ENCODE peak calls at places on chromosome 6, in ten cellular contexts. One of them, this sample, is unnamed.

GRCh38 chr6:18990313-18990978 is 603.3 kb downstream of the RNF144B start:
- DNase-seq in SK-N-SH: peak
- DNase-seq in CD4-positive, alpha-beta T cell: peak
- DNase-seq in CD8-positive, alpha-beta T cell: no peak
- DNase-seq in colonic mucosa: peak
- DNase-seq in WTC11: peak
- DNase-seq in fibroblast of mammary gland: peak
- DNase-seq in right atrium auricular region: peak
- DNase-seq in coronary artery: no peak
- DNase-seq in left ventricle myocardium inferior: peak
- DNase-seq in this sample: no peak

GRCh38 chr6:137297887-137298286 is 78.7 kb upstream of the IFNGR1 start:
- DNase-seq in SK-N-SH: no peak
- DNase-seq in CD4-positive, alpha-beta T cell: no peak
- DNase-seq in CD8-positive, alpha-beta T cell: no peak
- DNase-seq in colonic mucosa: no peak
- DNase-seq in WTC11: peak
- DNase-seq in fibroblast of mammary gland: peak
- DNase-seq in right atrium auricular region: no peak
- DNase-seq in coronary artery: no peak
- DNase-seq in left ventricle myocardium inferior: no peak
- DNase-seq in this sample: no peak

GRCh38 chr6:710601-711571 is 17.9 kb upstream of the EXOC2 start:
- DNase-seq in SK-N-SH: peak
- DNase-seq in CD4-positive, alpha-beta T cell: peak
- DNase-seq in CD8-positive, alpha-beta T cell: peak
- DNase-seq in colonic mucosa: peak
- DNase-seq in WTC11: peak
- DNase-seq in fibroblast of mammary gland: peak
- DNase-seq in right atrium auricular region: no peak
- DNase-seq in coronary artery: peak
- DNase-seq in left ventricle myocardium inferior: peak
- DNase-seq in this sample: peak

GRCh38 chr6:165231581-165232276 is 77.7 kb downstream of the C6orf118 start:
- DNase-seq in SK-N-SH: peak
- DNase-seq in CD4-positive, alpha-beta T cell: no peak
- DNase-seq in CD8-positive, alpha-beta T cell: no peak
- DNase-seq in colonic mucosa: no peak
- DNase-seq in WTC11: peak
- DNase-seq in fibroblast of mammary gland: peak
- DNase-seq in right atrium auricular region: no peak
- DNase-seq in coronary artery: no peak
- DNase-seq in left ventricle myocardium inferior: no peak
- DNase-seq in this sample: no peak

GRCh38 chr6:158086054-158086705 is 81.9 kb downstream of the SERAC1 start:
- DNase-seq in SK-N-SH: no peak
- DNase-seq in CD4-positive, alpha-beta T cell: no peak
- DNase-seq in CD8-positive, alpha-beta T cell: no peak
- DNase-seq in colonic mucosa: no peak
- DNase-seq in WTC11: no peak
- DNase-seq in fibroblast of mammary gland: peak
- DNase-seq in right atrium auricular region: no peak
- DNase-seq in coronary artery: no peak
- DNase-seq in left ventricle myocardium inferior: no peak
- DNase-seq in this sample: no peak

GRCh38 chr6:52046456-52046855 is 41.0 kb downstream of the PKHD1 start:
- DNase-seq in SK-N-SH: no peak
- DNase-seq in CD4-positive, alpha-beta T cell: no peak
- DNase-seq in CD8-positive, alpha-beta T cell: no peak
- DNase-seq in colonic mucosa: no peak
- DNase-seq in WTC11: no peak
- DNase-seq in fibroblast of mammary gland: no peak
- DNase-seq in right atrium auricular region: no peak
- DNase-seq in coronary artery: no peak
- DNase-seq in left ventricle myocardium inferior: no peak
- DNase-seq in this sample: no peak

GRCh38 chr6:13089296-13089994 is 238.9 kb downstream of the TBC1D7 start:
- DNase-seq in SK-N-SH: no peak
- DNase-seq in CD4-positive, alpha-beta T cell: no peak
- DNase-seq in CD8-positive, alpha-beta T cell: no peak
- DNase-seq in colonic mucosa: no peak
- DNase-seq in WTC11: no peak
- DNase-seq in fibroblast of mammary gland: peak
- DNase-seq in right atrium auricular region: no peak
- DNase-seq in coronary artery: no peak
- DNase-seq in left ventricle myocardium inferior: no peak
- DNase-seq in this sample: no peak

GRCh38 chr6:67131827-67132226 is 1424.8 kb upstream of the EYS start:
- DNase-seq in SK-N-SH: no peak
- DNase-seq in CD4-positive, alpha-beta T cell: no peak
- DNase-seq in CD8-positive, alpha-beta T cell: no peak
- DNase-seq in colonic mucosa: no peak
- DNase-seq in WTC11: no peak
- DNase-seq in fibroblast of mammary gland: peak
- DNase-seq in right atrium auricular region: no peak
- DNase-seq in coronary artery: no peak
- DNase-seq in left ventricle myocardium inferior: no peak
- DNase-seq in this sample: no peak

GRCh38 chr6:105691971-105692370 is 289.1 kb upstream of the PREP start:
- DNase-seq in SK-N-SH: no peak
- DNase-seq in CD4-positive, alpha-beta T cell: no peak
- DNase-seq in CD8-positive, alpha-beta T cell: no peak
- DNase-seq in colonic mucosa: no peak
- DNase-seq in WTC11: no peak
- DNase-seq in fibroblast of mammary gland: no peak
- DNase-seq in right atrium auricular region: no peak
- DNase-seq in coronary artery: no peak
- DNase-seq in left ventricle myocardium inferior: no peak
- DNase-seq in this sample: no peak

GRCh38 chr6:165653196-165653595 is 9.8 kb downstream of the PDE10A start:
- DNase-seq in SK-N-SH: no peak
- DNase-seq in CD4-positive, alpha-beta T cell: no peak
- DNase-seq in CD8-positive, alpha-beta T cell: no peak
- DNase-seq in colonic mucosa: no peak
- DNase-seq in WTC11: no peak
- DNase-seq in fibroblast of mammary gland: no peak
- DNase-seq in right atrium auricular region: no peak
- DNase-seq in coronary artery: no peak
- DNase-seq in left ventricle myocardium inferior: no peak
- DNase-seq in this sample: no peak

GRCh38 chr6:56714982-56715456 is 72.3 kb upstream of the DST start:
- DNase-seq in SK-N-SH: peak
- DNase-seq in CD4-positive, alpha-beta T cell: no peak
- DNase-seq in CD8-positive, alpha-beta T cell: no peak
- DNase-seq in colonic mucosa: no peak
- DNase-seq in WTC11: no peak
- DNase-seq in fibroblast of mammary gland: peak
- DNase-seq in right atrium auricular region: no peak
- DNase-seq in coronary artery: no peak
- DNase-seq in left ventricle myocardium inferior: no peak
- DNase-seq in this sample: no peak

GRCh38 chr6:33813960-33814662 is 10.3 kb upstream of the MLN start:
- DNase-seq in SK-N-SH: no peak
- DNase-seq in CD4-positive, alpha-beta T cell: no peak
- DNase-seq in CD8-positive, alpha-beta T cell: no peak
- DNase-seq in colonic mucosa: no peak
- DNase-seq in WTC11: no peak
- DNase-seq in fibroblast of mammary gland: no peak
- DNase-seq in right atrium auricular region: no peak
- DNase-seq in coronary artery: no peak
- DNase-seq in left ventricle myocardium inferior: no peak
- DNase-seq in this sample: no peak

GRCh38 chr6:43181942-43182860 is at the start of gene CUL9:
- DNase-seq in SK-N-SH: peak
- DNase-seq in CD4-positive, alpha-beta T cell: peak
- DNase-seq in CD8-positive, alpha-beta T cell: peak
- DNase-seq in colonic mucosa: peak
- DNase-seq in WTC11: peak
- DNase-seq in fibroblast of mammary gland: peak
- DNase-seq in right atrium auricular region: peak
- DNase-seq in coronary artery: peak
- DNase-seq in left ventricle myocardium inferior: peak
- DNase-seq in this sample: peak

GRCh38 chr6:66851930-66852329 is 1144.9 kb upstream of the EYS start:
- DNase-seq in SK-N-SH: no peak
- DNase-seq in CD4-positive, alpha-beta T cell: no peak
- DNase-seq in CD8-positive, alpha-beta T cell: no peak
- DNase-seq in colonic mucosa: no peak
- DNase-seq in WTC11: no peak
- DNase-seq in fibroblast of mammary gland: peak
- DNase-seq in right atrium auricular region: no peak
- DNase-seq in coronary artery: no peak
- DNase-seq in left ventricle myocardium inferior: no peak
- DNase-seq in this sample: no peak

GRCh38 chr6:113486172-113486571 is 371.0 kb upstream of the MARCKS start:
- DNase-seq in SK-N-SH: no peak
- DNase-seq in CD4-positive, alpha-beta T cell: no peak
- DNase-seq in CD8-positive, alpha-beta T cell: no peak
- DNase-seq in colonic mucosa: no peak
- DNase-seq in WTC11: no peak
- DNase-seq in fibroblast of mammary gland: no peak
- DNase-seq in right atrium auricular region: no peak
- DNase-seq in coronary artery: no peak
- DNase-seq in left ventricle myocardium inferior: no peak
- DNase-seq in this sample: no peak

GRCh38 chr6:25105070-25105925 is 169.5 kb upstream of the RIPOR2 start:
- DNase-seq in SK-N-SH: no peak
- DNase-seq in CD4-positive, alpha-beta T cell: no peak
- DNase-seq in CD8-positive, alpha-beta T cell: no peak
- DNase-seq in colonic mucosa: no peak
- DNase-seq in WTC11: no peak
- DNase-seq in fibroblast of mammary gland: no peak
- DNase-seq in right atrium auricular region: no peak
- DNase-seq in coronary artery: no peak
- DNase-seq in left ventricle myocardium inferior: no peak
- DNase-seq in this sample: no peak

GRCh38 chr6:54802775-54803631 is 43.6 kb upstream of the FAM83B start:
- DNase-seq in SK-N-SH: no peak
- DNase-seq in CD4-positive, alpha-beta T cell: no peak
- DNase-seq in CD8-positive, alpha-beta T cell: no peak
- DNase-seq in colonic mucosa: no peak
- DNase-seq in WTC11: no peak
- DNase-seq in fibroblast of mammary gland: peak
- DNase-seq in right atrium auricular region: no peak
- DNase-seq in coronary artery: no peak
- DNase-seq in left ventricle myocardium inferior: no peak
- DNase-seq in this sample: no peak

GRCh38 chr6:13593720-13594119 is 19.3 kb downstream of the SIRT5 start:
- DNase-seq in SK-N-SH: no peak
- DNase-seq in CD4-positive, alpha-beta T cell: no peak
- DNase-seq in CD8-positive, alpha-beta T cell: no peak
- DNase-seq in colonic mucosa: no peak
- DNase-seq in WTC11: no peak
- DNase-seq in fibroblast of mammary gland: no peak
- DNase-seq in right atrium auricular region: no peak
- DNase-seq in coronary artery: no peak
- DNase-seq in left ventricle myocardium inferior: no peak
- DNase-seq in this sample: no peak

GRCh38 chr6:14665827-14666724 is 548.5 kb downstream of the CD83 start:
- DNase-seq in SK-N-SH: no peak
- DNase-seq in CD4-positive, alpha-beta T cell: no peak
- DNase-seq in CD8-positive, alpha-beta T cell: no peak
- DNase-seq in colonic mucosa: no peak
- DNase-seq in WTC11: no peak
- DNase-seq in fibroblast of mammary gland: peak
- DNase-seq in right atrium auricular region: peak
- DNase-seq in coronary artery: no peak
- DNase-seq in left ventricle myocardium inferior: no peak
- DNase-seq in this sample: no peak

GRCh38 chr6:107235007-107235406 is 119.7 kb upstream of the BEND3 start:
- DNase-seq in SK-N-SH: no peak
- DNase-seq in CD4-positive, alpha-beta T cell: no peak
- DNase-seq in CD8-positive, alpha-beta T cell: no peak
- DNase-seq in colonic mucosa: no peak
- DNase-seq in WTC11: no peak
- DNase-seq in fibroblast of mammary gland: no peak
- DNase-seq in right atrium auricular region: no peak
- DNase-seq in coronary artery: no peak
- DNase-seq in left ventricle myocardium inferior: no peak
- DNase-seq in this sample: no peak
- TF ChIP-seq CTCF in SK-N-SH: no peak
- TF ChIP-seq CTCF in CD4-positive, alpha-beta T cell: no peak
- TF ChIP-seq CTCF in CD8-positive, alpha-beta T cell: no peak
- TF ChIP-seq CTCF in colonic mucosa: no peak
- TF ChIP-seq CTCF in WTC11: no peak
- TF ChIP-seq CTCF in fibroblast of mammary gland: no peak
- TF ChIP-seq CTCF in right atrium auricular region: no peak
- TF ChIP-seq CTCF in coronary artery: no peak
- TF ChIP-seq CTCF in left ventricle myocardium inferior: no peak
- TF ChIP-seq CTCF in this sample: no peak

GRCh38 chr6:37862415-37862814 is 42.9 kb downstream of the ZFAND3 start:
- DNase-seq in SK-N-SH: no peak
- DNase-seq in CD4-positive, alpha-beta T cell: no peak
- DNase-seq in CD8-positive, alpha-beta T cell: no peak
- DNase-seq in colonic mucosa: no peak
- DNase-seq in WTC11: no peak
- DNase-seq in fibroblast of mammary gland: no peak
- DNase-seq in right atrium auricular region: no peak
- DNase-seq in coronary artery: no peak
- DNase-seq in left ventricle myocardium inferior: no peak
- DNase-seq in this sample: no peak
- TF ChIP-seq CTCF in SK-N-SH: no peak
- TF ChIP-seq CTCF in CD4-positive, alpha-beta T cell: no peak
- TF ChIP-seq CTCF in CD8-positive, alpha-beta T cell: no peak
- TF ChIP-seq CTCF in colonic mucosa: no peak
- TF ChIP-seq CTCF in WTC11: no peak
- TF ChIP-seq CTCF in fibroblast of mammary gland: no peak
- TF ChIP-seq CTCF in right atrium auricular region: no peak
- TF ChIP-seq CTCF in coronary artery: no peak
- TF ChIP-seq CTCF in left ventricle myocardium inferior: no peak
- TF ChIP-seq CTCF in this sample: no peak

DNA sequence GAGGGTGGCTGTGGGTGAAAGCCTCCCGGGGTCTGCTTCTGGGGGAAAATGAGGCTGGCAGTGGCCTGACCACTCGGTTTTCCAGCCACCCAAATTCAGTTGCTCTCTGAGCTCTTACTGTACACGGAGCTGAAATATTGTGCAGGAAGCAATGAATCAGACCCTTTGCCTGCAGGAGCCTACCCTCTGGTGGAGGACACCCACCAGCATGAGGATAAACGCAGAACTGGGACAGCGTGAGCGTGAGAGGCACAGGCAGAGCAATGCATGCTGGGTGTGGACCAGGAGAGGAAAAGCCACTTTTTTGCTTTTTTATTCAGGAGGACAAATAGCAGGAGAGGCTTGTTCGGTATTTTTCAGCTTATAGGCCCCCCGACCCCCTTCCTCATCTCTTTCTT is 298.1 kb downstream of the QKI start:
- DNase-seq in SK-N-SH: no peak
- DNase-seq in CD4-positive, alpha-beta T cell: no peak
- DNase-seq in CD8-positive, alpha-beta T cell: no peak
- DNase-seq in colonic mucosa: no peak
- DNase-seq in WTC11: no peak
- DNase-seq in fibroblast of mammary gland: peak
- DNase-seq in right atrium auricular region: no peak
- DNase-seq in coronary artery: no peak
- DNase-seq in left ventricle myocardium inferior: no peak
- DNase-seq in this sample: no peak
- TF ChIP-seq CTCF in SK-N-SH: no peak
- TF ChIP-seq CTCF in CD4-positive, alpha-beta T cell: no peak
- TF ChIP-seq CTCF in CD8-positive, alpha-beta T cell: no peak
- TF ChIP-seq CTCF in colonic mucosa: no peak
- TF ChIP-seq CTCF in WTC11: no peak
- TF ChIP-seq CTCF in fibroblast of mammary gland: peak
- TF ChIP-seq CTCF in right atrium auricular region: no peak
- TF ChIP-seq CTCF in coronary artery: no peak
- TF ChIP-seq CTCF in left ventricle myocardium inferior: peak
- TF ChIP-seq CTCF in this sample: no peak

GRCh38 chr6:26493258-26493657 is 6.8 kb upstream of the BTN1A1 start:
- DNase-seq in SK-N-SH: no peak
- DNase-seq in CD4-positive, alpha-beta T cell: no peak
- DNase-seq in CD8-positive, alpha-beta T cell: no peak
- DNase-seq in colonic mucosa: no peak
- DNase-seq in WTC11: no peak
- DNase-seq in fibroblast of mammary gland: peak
- DNase-seq in right atrium auricular region: no peak
- DNase-seq in coronary artery: no peak
- DNase-seq in left ventricle myocardium inferior: no peak
- DNase-seq in this sample: no peak
- TF ChIP-seq CTCF in SK-N-SH: no peak
- TF ChIP-seq CTCF in CD4-positive, alpha-beta T cell: no peak
- TF ChIP-seq CTCF in CD8-positive, alpha-beta T cell: peak
- TF ChIP-seq CTCF in colonic mucosa: no peak
- TF ChIP-seq CTCF in WTC11: no peak
- TF ChIP-seq CTCF in fibroblast of mammary gland: peak
- TF ChIP-seq CTCF in right atrium auricular region: no peak
- TF ChIP-seq CTCF in coronary artery: no peak
- TF ChIP-seq CTCF in left ventricle myocardium inferior: peak
- TF ChIP-seq CTCF in this sample: no peak

This sample was measured in natural killer cell.